ENCODE peak calls at places on chromosomes 6 and 20, in ten cellular contexts. V is progenitor cell of endocrine pancreas; P is activated T-cell treated with anti-CD3 and anti-CD28 coated beads for 4 hours; B is NCI-H1105; E is cardiac muscle cell; F is CD4-positive, alpha-beta memory T cell; D is C1 segment of cervical spinal cord; U is Calu3; C is stimulated activated CD4-positive, alpha-beta T cell treated with anti-CD3 and anti-CD28 coated beads, Interleukin-1b, Interleukin-23, amount 100 ng/mL, for 24 hours; O is stimulated activated CD8-positive, alpha-beta memory T cell treated with anti-CD3 and anti-CD28 coated beads, Interleukin-2, amount 100 ng/mL, for 1 hour. A is an unnamed sample.

GRCh38 chr6:141133346-141133745 is 999.4 kb upstream of the GJE1 start:
- DNase-seq in F (no peak), D (no peak), O (no peak), B (no peak), C (no peak), E (no peak), U (no peak), V (no peak), P (no peak), A (no peak)

GRCh38 chr6:164396071-164397047 is 913.0 kb downstream of the C6orf118 start:
- DNase-seq in O (no peak), V (no peak), C (no peak), P (no peak), D (peak; percentile 37), E (no peak), F (no peak), B (no peak), U (no peak), A (no peak)

GRCh38 chr20:46458891-46459750 is 52.7 kb upstream of the ELMO2 start:
- DNase-seq in F (peak; percentile 1), C (peak; percentile 12), D (peak; percentile 8), V (peak; percentile 80), B (peak; percentile 79), E (peak; percentile 77), O (no peak), P (peak; percentile 5), U (peak; percentile 23), A (peak; percentile 33)

GRCh38 chr6:170098428-170099170 is 192.3 kb downstream of the DLL1 start:
- DNase-seq in U (no peak), P (no peak), B (no peak), C (no peak), D (no peak), E (no peak), O (no peak), F (no peak), V (no peak), A (no peak)

GRCh38 chr6:109456710-109457595 is 1.4 kb upstream of the MICAL1 start:
- DNase-seq in O (no peak), F (no peak), B (no peak), E (no peak), U (no peak), P (no peak), C (no peak), V (no peak), D (peak; percentile 41), A (peak; percentile 91)

GRCh38 chr6:160992323-160993314 is 1.1 kb downstream of the MAP3K4 start:
- DNase-seq in E (peak; percentile 79), U (peak; percentile 57), B (peak; percentile 77), O (peak; percentile 3), V (no peak), C (peak; percentile 8), F (peak; percentile 65), P (peak; percentile 29), D (no peak), A (peak; percentile 77)

GRCh38 chr20:50931048-50931305 is 260 bp downstream of the ADNP start:
- DNase-seq in B (no peak), P (no peak), D (no peak), E (no peak), C (no peak), V (no peak), O (no peak), U (no peak), F (peak; percentile 79), A (no peak)

GRCh38 chr6:15444081-15444731 is 198.3 kb downstream of the JARID2 start:
- DNase-seq in C (no peak), F (no peak), U (no peak), O (no peak), B (peak; percentile 70), P (no peak), V (no peak), D (no peak), E (no peak), A (no peak)

GRCh38 chr6:97097068-97098047 is 172.8 kb downstream of the KLHL32 start:
- DNase-seq in O (no peak), E (no peak), B (no peak), P (no peak), U (no peak), V (no peak), D (no peak), F (no peak), C (no peak), A (no peak)

GRCh38 chr20:46899619-46900018 is 5.0 kb downstream of the EYA2 start:
- DNase-seq in O (no peak), F (no peak), D (no peak), U (no peak), C (no peak), V (no peak), B (no peak), E (peak; percentile 66), P (no peak), A (no peak)

GRCh38 chr6:82277686-82278085 is 30.1 kb upstream of the IBTK start:
- DNase-seq in V (no peak), F (no peak), O (no peak), P (no peak), D (no peak), E (no peak), U (no peak), B (no peak), C (no peak), A (no peak)

GRCh38 chr20:23637282-23638221 is at the start of gene CST3:
- DNase-seq in F (no peak), B (peak; percentile 79), D (peak; percentile 70), O (no peak), E (peak; percentile 85), C (no peak), U (peak; percentile 68), P (no peak), V (peak; percentile 59), A (peak; percentile 91)

GRCh38 chr6:77620290-77620882 is 32.5 kb upstream of the MEI4 start:
- DNase-seq in V (no peak), E (peak; percentile 28), O (no peak), D (no peak), C (no peak), U (peak; percentile 41), F (no peak), B (no peak), P (no peak), A (peak; percentile 18)

GRCh38 chr6:98384766-98385165 is 449.6 kb upstream of the POU3F2 start:
- DNase-seq in V (no peak), C (no peak), D (no peak), B (no peak), P (no peak), O (no peak), F (no peak), E (no peak), U (no peak), A (no peak)

GRCh38 chr6:170245233-170245992 is 45.5 kb downstream of the DLL1 start:
- DNase-seq in C (no peak), E (no peak), D (no peak), O (no peak), P (no peak), F (no peak), V (no peak), B (no peak), U (no peak), A (no peak)

GRCh38 chr6:14638932-14639875 is 521.6 kb downstream of the CD83 start:
- DNase-seq in P (no peak), B (peak; percentile 72), O (no peak), F (no peak), D (no peak), U (no peak), C (no peak), V (no peak), E (no peak), A (peak; percentile 70)

GRCh38 chr20:11686900-11687543 is 230.7 kb upstream of the BTBD3 start:
- DNase-seq in F (no peak), O (no peak), V (no peak), U (peak; percentile 55), E (peak; percentile 36), P (no peak), B (peak; percentile 80), C (no peak), D (peak; percentile 9), A (peak; percentile 11)